ENCODE peak calls at places on chromosomes 2 and 18, in nine cellular contexts. I, V, Q, E, A, G, D, Z and M are unnamed samples.
A peak's percentile ranks its signal among the peaks of the same experiment; 100 is the strongest.

GRCh38 chr2:236321430-236321829 is 57.2 kb upstream of the ASB18 start:
- DNase-seq in I (no peak), V (no peak), Q (no peak), E (no peak), A (no peak), G (no peak), D (no peak), Z (no peak), M (no peak)

GRCh38 chr2:96264656-96265348 is 995 bp downstream of the TMEM127 start:
- DNase-seq in I (peak; percentile 51), V (peak; percentile 32), Q (peak; percentile 29), E (peak; percentile 46), A (peak; percentile 47), G (peak; percentile 73), D (peak; percentile 14), Z (peak; percentile 38), M (peak; percentile 46)

GRCh38 chr2:27655155-27655951 is 8.1 kb downstream of the SUPT7L start:
- DNase-seq in I (peak; percentile 63), V (no peak), Q (peak; percentile 91), E (peak; percentile 93), A (no peak), G (no peak), D (peak; percentile 95), Z (peak; percentile 52), M (peak; percentile 81)

GRCh38 chr2:106094101-106094860 is 99.8 kb downstream of the UXS1 start:
- DNase-seq in I (no peak), V (no peak), Q (no peak), E (no peak), A (no peak), G (no peak), D (no peak), Z (no peak), M (no peak)

GRCh38 chr2:241873081-241873802 is 3.7 kb downstream of the RTP5 start:
- DNase-seq in I (no peak), V (no peak), Q (no peak), E (no peak), A (no peak), G (no peak), D (no peak), Z (no peak), M (no peak)

GRCh38 chr2:172849519-172850217 is 114.0 kb downstream of the RAPGEF4 start:
- DNase-seq in I (no peak), V (no peak), Q (no peak), E (no peak), A (no peak), G (no peak), D (no peak), Z (no peak), M (no peak)

GRCh38 chr18:77067315-77068061 is 65.1 kb downstream of the MBP start:
- DNase-seq in I (peak; percentile 94), V (peak; percentile 52), Q (peak; percentile 96), E (peak; percentile 96), A (no peak), G (peak; percentile 93), D (peak; percentile 95), Z (peak; percentile 95), M (peak; percentile 97)

GRCh38 chr2:54073796-54074195 is 41.6 kb upstream of the ACYP2 start:
- DNase-seq in I (no peak), V (no peak), Q (peak; percentile 64), E (peak; percentile 84), A (no peak), G (no peak), D (peak; percentile 86), Z (no peak), M (peak; percentile 35)

GRCh38 chr2:15943378-15943851 is 3.1 kb downstream of the MYCN start:
- DNase-seq in I (no peak), V (peak; percentile 37), Q (no peak), E (no peak), A (peak; percentile 57), G (peak; percentile 18), D (no peak), Z (no peak), M (no peak)

GRCh38 chr18:7812431-7813063 is 245.4 kb downstream of the PTPRM start:
- DNase-seq in I (peak; percentile 76), V (no peak), Q (peak; percentile 73), E (peak; percentile 86), A (no peak), G (no peak), D (peak; percentile 84), Z (peak; percentile 54), M (peak; percentile 65)

GRCh38 chr18:48300463-48300961 is 108.7 kb downstream of the ZBTB7C start:
- DNase-seq in I (no peak), V (peak; percentile 65), Q (no peak), E (no peak), A (peak; percentile 32), G (peak; percentile 88), D (no peak), Z (no peak), M (no peak)

GRCh38 chr18:22871809-22872525 is 61.2 kb upstream of the RBBP8 start:
- DNase-seq in I (peak; percentile 51), V (no peak), Q (peak; percentile 31), E (peak; percentile 74), A (no peak), G (no peak), D (peak; percentile 85), Z (peak; percentile 5), M (peak; percentile 5)

GRCh38 chr2:132669854-132670103 is 226 bp downstream of the LYPD1 start:
- DNase-seq in I (no peak), V (peak; percentile 16), Q (no peak), E (peak; percentile 24), A (no peak), G (no peak), D (no peak), Z (no peak), M (no peak)

GRCh38 chr18:58527116-58528010 is 101.5 kb downstream of the ALPK2 start:
- DNase-seq in I (peak; percentile 13), V (no peak), Q (peak; percentile 36), E (peak; percentile 21), A (no peak), G (no peak), D (peak; percentile 32), Z (no peak), M (peak; percentile 24)

GRCh38 chr2:36330456-36331395 is 24.9 kb upstream of the CRIM1 start:
- DNase-seq in I (no peak), V (no peak), Q (peak; percentile 29), E (no peak), A (no peak), G (no peak), D (no peak), Z (peak; percentile 17), M (no peak)

GRCh38 chr18:24014062-24014985 is at the start of gene TTC39C:
- DNase-seq in I (peak; percentile 73), V (peak; percentile 72), Q (peak; percentile 71), E (peak; percentile 68), A (peak; percentile 63), G (peak; percentile 84), D (peak; percentile 69), Z (peak; percentile 66), M (peak; percentile 49)

GRCh38 chr2:210707900-210708299 is 151.5 kb downstream of the CPS1 start:
- DNase-seq in I (no peak), V (no peak), Q (no peak), E (no peak), A (no peak), G (no peak), D (no peak), Z (no peak), M (no peak)
- H3K4me3 ChIP-seq in I (no peak overlapping the region), V (no peak overlapping the region), Q (no peak overlapping the region), E (no peak overlapping the region), A (no peak overlapping the region), G (no peak overlapping the region), D (no peak overlapping the region), Z (no peak overlapping the region), M (no peak overlapping the region)

GRCh38 chr2:174522553-174522952 is 35.7 kb upstream of the GPR155 start:
- DNase-seq in I (peak; percentile 33), V (no peak), Q (peak; percentile 11), E (no peak), A (no peak), G (peak; percentile 58), D (no peak), Z (peak; percentile 31), M (no peak)
- TF ChIP-seq CTCF in I (peak; percentile 25), V (no peak), Q (peak; percentile 47), E (peak; percentile 11), A (peak; percentile 55), G (no peak), D (no peak), Z (peak; percentile 20), M (peak; percentile 25)

GRCh38 chr2:85436836-85437487 is 18.4 kb downstream of the SH2D6 start:
- DNase-seq in I (no peak), V (no peak), Q (no peak), E (no peak), A (no peak), G (no peak), D (no peak), Z (no peak), M (no peak)

GRCh38 chr2:85435986-85436835 is 17.7 kb downstream of the SH2D6 start:
- DNase-seq in I (no peak), V (no peak), Q (no peak), E (no peak), A (no peak), G (peak; percentile 59), D (no peak), Z (no peak), M (no peak)

GRCh38 chr2:85438291-85439110 is 20.0 kb downstream of the SH2D6 start:
- DNase-seq in I (no peak), V (no peak), Q (no peak), E (no peak), A (no peak), G (peak; percentile 69), D (no peak), Z (no peak), M (no peak)

GRCh38 chr2:85439111-85439477 is 20.6 kb downstream of the SH2D6 start:
- DNase-seq in I (no peak), V (no peak), Q (no peak), E (no peak), A (no peak), G (no peak), D (no peak), Z (no peak), M (no peak)

DNA sequence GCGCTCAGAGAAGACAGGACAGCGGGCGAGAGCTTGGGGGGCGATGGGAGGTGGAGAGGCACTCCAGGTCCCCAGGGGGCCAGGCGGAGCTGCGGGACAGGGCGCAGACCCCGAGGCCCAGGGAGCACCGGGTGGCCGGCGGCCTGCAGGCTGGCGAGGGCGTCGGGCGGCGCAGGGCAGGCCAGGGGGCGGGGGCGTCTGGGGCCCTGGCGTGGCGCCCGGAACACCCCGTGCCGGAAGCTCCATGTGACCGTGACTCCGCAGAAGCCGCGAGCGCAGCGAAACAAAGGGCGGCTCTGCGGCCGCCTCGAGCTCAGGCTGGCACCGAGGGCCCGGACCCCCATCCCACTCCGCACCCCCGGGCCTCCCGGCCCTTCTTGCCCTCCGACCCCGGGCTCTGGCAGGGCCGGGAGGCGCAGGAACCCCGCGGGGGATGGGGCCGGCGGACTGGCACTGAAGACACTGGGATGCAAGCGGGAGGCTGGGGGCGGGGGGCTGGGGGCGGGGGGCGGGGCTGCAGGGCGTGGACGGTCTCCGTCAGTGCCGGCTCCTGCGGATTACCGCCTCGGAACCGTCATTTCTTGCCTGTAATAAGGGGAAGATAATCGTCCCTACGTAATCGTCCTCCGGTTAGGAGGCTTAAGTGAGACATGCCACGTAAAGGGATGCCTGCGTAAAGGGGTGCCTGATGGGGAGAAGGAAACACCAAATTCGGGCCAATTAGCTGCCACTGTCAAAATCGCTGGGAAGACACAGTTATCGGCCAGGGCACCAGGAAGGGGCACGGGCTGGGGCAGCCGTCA is 19.2 kb downstream of the SH2D6 start:
- DNase-seq in I (peak; percentile 94), V (peak; percentile 79), Q (peak; percentile 77), E (peak; percentile 78), A (peak; percentile 86), G (peak; percentile 91), D (peak; percentile 79), Z (peak; percentile 93), M (peak; percentile 53)
- H3K4me3 ChIP-seq in I (peak overlapping the region; percentile 17), V (peak overlapping the region; percentile 37), Q (peak overlapping the region; percentile 29), E (no peak overlapping the region), A (peak overlapping the region; percentile 32), G (peak overlapping the region; percentile 65), D (peak overlapping the region; percentile 48), Z (peak overlapping the region; percentile 22), M (peak overlapping the region; percentile 42)

GRCh38 chr18:68150976-68151375 is 563.9 kb downstream of the TMX3 start:
- DNase-seq in I (no peak), V (no peak), Q (no peak), E (no peak), A (no peak), G (no peak), D (no peak), Z (no peak), M (no peak)
- TF ChIP-seq CTCF in I (no peak), V (no peak), Q (no peak), E (no peak), A (no peak), G (no peak), D (no peak), Z (no peak), M (no peak)